ENCODE peak calls at places on chromosomes 13 and 19, in four cellular contexts. J, Q, Y and B are unnamed samples.

GRCh38 chr13:27194209-27194608 is 22.6 kb upstream of the USP12 start:
- DNase-seq in J (no peak), Q (no peak), Y (no peak), B (no peak)

GRCh38 chr13:29513002-29513980 is 82.2 kb downstream of the SLC7A1 start:
- DNase-seq in J (no peak), Q (no peak), Y (no peak), B (no peak)

GRCh38 chr19:22545751-22546150 is 88.4 kb upstream of the ZNF492 start:
- DNase-seq in J (peak), Q (no peak), Y (peak), B (no peak)

GRCh38 chr13:92303428-92303827 is 905.0 kb downstream of the GPC5 start:
- DNase-seq in J (no peak), Q (peak), Y (no peak), B (no peak)

GRCh38 chr19:11152318-11153062 is 3.1 kb downstream of the SPC24 start:
- DNase-seq in J (no peak), Q (peak), Y (peak), B (no peak)

GRCh38 chr19:16627194-16627927 is 643 bp downstream of the MED26 start:
- DNase-seq in J (no peak), Q (no peak), Y (peak), B (no peak)

GRCh38 chr19:30228726-30229523 is 143.3 kb upstream of the ZNF536 start:
- DNase-seq in J (no peak), Q (no peak), Y (no peak), B (no peak)

GRCh38 chr13:100646030-100646673 is 28.4 kb downstream of the TMTC4 start:
- DNase-seq in J (peak), Q (no peak), Y (peak), B (no peak)

GRCh38 chr13:113061271-113061625 is 44.3 kb upstream of the F7 start:
- DNase-seq in J (peak), Q (no peak), Y (no peak), B (no peak)

GRCh38 chr19:9818175-9818733 is 625 bp downstream of the FBXL12 start:
- DNase-seq in J (no peak), Q (no peak), Y (no peak), B (no peak)

GRCh38 chr19:54172764-54173699 is at the start of gene TMC4:
- DNase-seq in J (no peak), Q (no peak), Y (peak), B (peak)

GRCh38 chr13:25977216-25977615 is 74.6 kb downstream of the SHISA2 start:
- DNase-seq in J (no peak), Q (no peak), Y (no peak), B (peak)